ENCODE peak calls at places on chromosomes 16 and 17, in four cellular contexts. One of them, this sample, is unnamed.

GRCh38 chr16:87431926-87432325 is 39.8 kb downstream of the MAP1LC3B start:
- DNase-seq in T1000: no peak
- DNase-seq in coronary artery: no peak
- DNase-seq in GM03348: peak; percentile 79
- DNase-seq in this sample: no peak

GRCh38 chr16:22692034-22692433 is 121.9 kb upstream of the HS3ST2 start:
- DNase-seq in GM03348: peak; percentile 47
- DNase-seq in coronary artery: no peak
- DNase-seq in T1000: no peak
- DNase-seq in this sample: no peak

GRCh38 chr17:75096082-75096625 is 8.4 kb downstream of the SLC16A5 start:
- DNase-seq in T1000: peak; percentile 57
- DNase-seq in GM03348: peak; percentile 82
- DNase-seq in coronary artery: no peak
- DNase-seq in this sample: peak; percentile 62

GRCh38 chr16:75181630-75182029 is 25.3 kb downstream of the CTRB2 start:
- DNase-seq in GM03348: no peak
- DNase-seq in T1000: no peak
- DNase-seq in coronary artery: no peak
- DNase-seq in this sample: no peak

GRCh38 chr16:85170066-85171003 is 58.1 kb upstream of the CIBAR2 start:
- DNase-seq in T1000: no peak
- DNase-seq in GM03348: peak; percentile 23
- DNase-seq in coronary artery: no peak
- DNase-seq in this sample: no peak

GRCh38 chr17:37067555-37068111 is 118.9 kb downstream of the AATF start:
- DNase-seq in GM03348: peak; percentile 83
- DNase-seq in T1000: peak; percentile 74
- DNase-seq in coronary artery: no peak
- DNase-seq in this sample: no peak

GRCh38 chr17:68170246-68170645 is 77.6 kb upstream of the AMZ2 start:
- DNase-seq in coronary artery: no peak
- DNase-seq in GM03348: no peak
- DNase-seq in T1000: no peak
- DNase-seq in this sample: no peak

GRCh38 chr17:6105608-6106007 is 35.4 kb downstream of the WSCD1 start:
- DNase-seq in coronary artery: no peak
- DNase-seq in T1000: no peak
- DNase-seq in GM03348: no peak
- DNase-seq in this sample: no peak

GRCh38 chr16:69171325-69172095 is 15.5 kb upstream of the SNTB2 start:
- DNase-seq in GM03348: peak; percentile 63
- DNase-seq in T1000: no peak
- DNase-seq in coronary artery: no peak
- DNase-seq in this sample: no peak

GRCh38 chr16:85246473-85246872 is 134.2 kb upstream of the CIBAR2 start:
- DNase-seq in GM03348: no peak
- DNase-seq in coronary artery: no peak
- DNase-seq in T1000: no peak
- DNase-seq in this sample: no peak

GRCh38 chr16:4290236-4290830 is 17.5 kb upstream of the TFAP4 start:
- DNase-seq in T1000: peak; percentile 59
- DNase-seq in GM03348: peak; percentile 28
- DNase-seq in coronary artery: no peak
- DNase-seq in this sample: no peak

GRCh38 chr17:3738562-3739295 is 15.0 kb downstream of the HASPIN start:
- DNase-seq in coronary artery: no peak
- DNase-seq in GM03348: no peak
- DNase-seq in T1000: no peak
- DNase-seq in this sample: peak; percentile 39